ENCODE peak calls at places on chromosome 19, in four cellular contexts. H, Q, T and R are unnamed samples.

GRCh38 chr19:57477191-57478008 is at the start of gene ZNF772:
- DNase-seq in H (peak; percentile 95), Q (peak; percentile 86), T (peak; percentile 82), R (peak; percentile 68)

GRCh38 chr19:46303702-46304397 is 7.0 kb downstream of the HIF3A start:
- DNase-seq in H (no peak), Q (no peak), T (peak; percentile 93), R (peak; percentile 92)

GRCh38 chr19:1125601-1126533 is 22.1 kb downstream of the GPX4 start:
- DNase-seq in H (no peak), Q (no peak), T (no peak), R (no peak)

GRCh38 chr19:53432088-53432661 is 391 bp downstream of the ZNF761 start:
- DNase-seq in H (no peak), Q (no peak), T (peak; percentile 39), R (no peak)

GRCh38 chr19:48859711-48860572 is 8.5 kb downstream of the PLEKHA4 start:
- DNase-seq in H (no peak), Q (no peak), T (peak; percentile 99), R (no peak)

GRCh38 chr19:35995655-35995993 is 636 bp downstream of the SDHAF1 start:
- DNase-seq in H (peak; percentile 27), Q (no peak), T (peak; percentile 79), R (no peak)

GRCh38 chr19:45769821-45770191 is 754 bp upstream of the SIX5 start:
- DNase-seq in H (no peak), Q (no peak), T (no peak), R (no peak)

GRCh38 chr19:31312004-31312403 is 37.2 kb downstream of the TSHZ3 start:
- DNase-seq in H (no peak), Q (no peak), T (no peak), R (no peak)

GRCh38 chr19:46537136-46538097 is 41.8 kb upstream of the PNMA8B start:
- DNase-seq in H (no peak), Q (no peak), T (peak; percentile 77), R (no peak)

GRCh38 chr19:39053276-39054090 is 21.1 kb upstream of the FBXO27 start:
- DNase-seq in H (peak; percentile 68), Q (no peak), T (no peak), R (no peak)

GRCh38 chr19:45368127-45368526 is 2.2 kb downstream of the ERCC2 start:
- DNase-seq in H (no peak), Q (no peak), T (no peak), R (no peak)

GRCh38 chr19:23310729-23311211 is 60.6 kb upstream of the ZNF724 start:
- DNase-seq in H (no peak), Q (no peak), T (no peak), R (no peak)

GRCh38 chr19:38361633-38362075 is 12.7 kb upstream of the PSMD8 start:
- DNase-seq in H (peak; percentile 66), Q (peak; percentile 28), T (peak; percentile 92), R (peak; percentile 73)

GRCh38 chr19:48874309-48875135 is 2.3 kb downstream of the PPP1R15A start:
- DNase-seq in H (no peak), Q (no peak), T (peak; percentile 52), R (no peak)

GRCh38 chr19:19751846-19752245 is 18.9 kb upstream of the ZNF14 start:
- DNase-seq in H (no peak), Q (no peak), T (no peak), R (no peak)

GRCh38 chr19:57664269-57665127 is 4.2 kb upstream of the ZSCAN4 start:
- DNase-seq in H (peak; percentile 39), Q (no peak), T (peak; percentile 58), R (no peak)

GRCh38 chr19:10334340-10335148 is 1.2 kb upstream of the RAVER1 start:
- DNase-seq in H (peak; percentile 93), Q (no peak), T (peak; percentile 95), R (peak; percentile 93)

GRCh38 chr19:30146346-30146745 is 204.3 kb downstream of the URI1 start:
- DNase-seq in H (no peak), Q (no peak), T (no peak), R (no peak)

GRCh38 chr19:30144794-30145193 is 202.8 kb downstream of the URI1 start:
- DNase-seq in H (no peak), Q (no peak), T (no peak), R (no peak)

GRCh38 chr19:30145467-30145866 is 203.4 kb downstream of the URI1 start:
- DNase-seq in H (no peak), Q (no peak), T (no peak), R (no peak)

GRCh38 chr19:30148039-30148438 is 206.0 kb downstream of the URI1 start:
- DNase-seq in H (peak; percentile 60), Q (no peak), T (no peak), R (no peak)

DNA sequence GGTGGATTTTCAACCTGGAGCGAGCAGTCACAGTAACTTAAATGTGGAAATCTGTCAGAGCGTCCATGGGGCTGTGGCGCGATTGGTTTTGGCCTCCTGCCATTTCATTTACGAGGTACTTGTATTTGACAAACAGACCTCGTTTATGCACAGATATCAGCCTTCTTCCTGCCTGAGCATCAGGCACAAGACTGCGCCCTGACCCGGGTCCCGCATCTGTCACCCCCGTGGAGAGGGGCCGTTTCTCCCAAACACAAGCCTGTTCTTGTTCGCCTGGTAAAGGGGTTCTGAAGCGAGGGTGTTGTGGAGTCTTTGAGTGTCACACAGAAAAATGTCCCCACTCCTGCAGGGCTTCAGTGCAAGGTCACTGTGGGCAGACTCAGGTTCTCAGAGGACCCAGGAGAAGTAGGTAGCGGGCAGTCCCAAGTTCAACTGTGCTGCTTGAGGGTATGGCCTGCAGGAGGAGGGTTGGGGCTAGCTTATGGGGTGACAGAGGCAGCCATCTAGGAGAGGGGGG is 202.3 kb downstream of the URI1 start:
- DNase-seq in H (no peak), Q (no peak), T (no peak), R (no peak)
- TF ChIP-seq TCF7L2 in H (no peak), Q (no peak), T (no peak), R (no peak)

GRCh38 chr19:14476663-14477401 is 1.7 kb upstream of the PTGER1 start:
- DNase-seq in H (no peak), Q (no peak), T (peak; percentile 66), R (peak; percentile 48)
- TF ChIP-seq TCF7L2 in H (no peak), Q (no peak), T (no peak), R (no peak)

GRCh38 chr19:40464059-40465024 is 1.2 kb downstream of the BLVRB start:
- DNase-seq in H (peak; percentile 81), Q (peak; percentile 57), T (peak; percentile 55), R (peak; percentile 85)

GRCh38 chr19:40466219-40467006 is at the start of gene SPTBN4:
- DNase-seq in H (no peak), Q (no peak), T (no peak), R (no peak)

GRCh38 chr19:40467007-40467565 is 285 bp downstream of the SPTBN4 start:
- DNase-seq in H (no peak), Q (no peak), T (peak; percentile 14), R (no peak)

GRCh38 chr19:40465781-40466218 is 255 bp upstream of the BLVRB start:
- DNase-seq in H (peak; percentile 96), Q (peak; percentile 92), T (peak; percentile 98), R (peak; percentile 98)

GRCh38 chr19:40465025-40465780 is at the start of gene BLVRB:
- DNase-seq in H (peak; percentile 52), Q (no peak), T (no peak), R (no peak)
- TF ChIP-seq TCF7L2 in H (no peak), Q (no peak), T (no peak), R (no peak)

GRCh38 chr19:6767081-6767356 is 216 bp downstream of the SH2D3A start:
- DNase-seq in H (peak; percentile 55), Q (no peak), T (peak; percentile 17), R (no peak)
- TF ChIP-seq TCF7L2 in H (no peak), Q (no peak), T (no peak), R (no peak)

DNA sequence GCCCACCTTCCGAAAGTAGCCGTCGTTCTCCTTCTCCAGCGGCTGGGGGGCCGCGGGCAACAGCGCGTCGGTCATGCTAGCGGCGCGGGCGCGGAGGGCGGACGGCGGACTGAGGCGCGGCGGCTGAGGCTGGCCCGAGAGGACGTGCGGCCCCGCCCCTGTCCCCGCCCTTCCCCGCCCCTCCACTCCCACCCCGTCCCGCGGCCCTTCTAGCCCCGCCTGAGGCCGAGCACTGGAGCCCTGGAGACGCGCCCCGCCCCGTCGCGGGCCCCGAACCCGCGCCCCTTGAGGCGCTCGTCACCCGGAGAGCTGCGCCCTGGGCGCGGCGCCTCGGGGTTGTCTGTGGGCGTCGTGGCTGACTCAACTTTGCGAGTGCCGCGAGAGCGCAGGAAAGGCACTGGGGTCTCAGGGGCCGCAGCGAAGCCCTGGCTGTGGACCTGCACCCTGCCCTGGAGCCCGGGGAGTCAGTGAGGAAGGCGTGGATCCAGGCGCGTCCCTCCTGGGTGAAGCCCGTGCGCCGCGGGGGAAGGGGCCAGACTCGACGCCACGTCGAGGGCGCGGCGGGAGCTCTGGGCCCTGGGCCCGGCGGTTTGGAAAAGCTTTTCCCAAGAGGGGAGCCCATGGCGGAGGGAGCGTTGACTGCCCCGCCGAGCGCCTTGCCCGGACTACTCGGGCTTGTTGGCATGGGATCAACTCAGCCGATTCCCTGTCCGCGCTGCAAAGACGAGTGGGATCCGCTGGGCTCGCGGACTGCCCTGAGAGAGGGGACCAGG is at the start of gene RHPN2:
- DNase-seq in H (peak; percentile 43), Q (no peak), T (peak; percentile 96), R (peak; percentile 59)
- TF ChIP-seq TCF7L2 in H (no peak), Q (no peak), T (no peak), R (no peak)

GRCh38 chr19:14059093-14059480 is 2.8 kb downstream of the PALM3 start:
- DNase-seq in H (no peak), Q (no peak), T (peak; percentile 61), R (no peak)
- TF ChIP-seq TCF7L2 in H (no peak), Q (no peak), T (no peak), R (no peak)

GRCh38 chr19:3986260-3987041 is 1.2 kb upstream of the EEF2 start:
- DNase-seq in H (peak; percentile 72), Q (no peak), T (peak; percentile 37), R (peak; percentile 74)
- TF ChIP-seq TCF7L2 in H (no peak), Q (no peak), T (no peak), R (no peak)

GRCh38 chr19:42606660-42607351 is 12.1 kb upstream of the CEACAM8 start:
- DNase-seq in H (peak; percentile 19), Q (peak; percentile 20), T (peak; percentile 75), R (peak; percentile 37)
- TF ChIP-seq TCF7L2 in H (no peak), Q (no peak), T (no peak), R (no peak)

GRCh38 chr19:18045307-18046013 is 37.5 kb downstream of the ARRDC2 start:
- DNase-seq in H (no peak), Q (no peak), T (no peak), R (no peak)

GRCh38 chr19:18053571-18054219 is 33.0 kb downstream of the IL12RB1 start:
- DNase-seq in H (no peak), Q (no peak), T (no peak), R (no peak)

GRCh38 chr19:18046066-18046718 is 38.2 kb downstream of the ARRDC2 start:
- DNase-seq in H (peak; percentile 31), Q (no peak), T (peak; percentile 42), R (peak; percentile 37)

GRCh38 chr19:18051887-18052286 is 34.8 kb downstream of the IL12RB1 start:
- DNase-seq in H (no peak), Q (no peak), T (no peak), R (no peak)

GRCh38 chr19:18049390-18049789 is 37.3 kb downstream of the IL12RB1 start:
- DNase-seq in H (no peak), Q (no peak), T (no peak), R (no peak)
- TF ChIP-seq TCF7L2 in H (no peak), Q (no peak), T (no peak), R (no peak)